ENCODE peak calls at places on chromosomes 4 and X, in nine cellular contexts. One of them, this sample, is unnamed.

GRCh38 chrX:153635788-153636668 is 11.0 kb upstream of the DUSP9 start:
- DNase-seq in GM12865: peak; percentile 19
- DNase-seq in right lobe of liver: no peak
- DNase-seq in body of pancreas: no peak
- DNase-seq in endodermal cell: peak; percentile 92
- DNase-seq in astrocyte of the spinal cord: no peak
- DNase-seq in heart right ventricle: no peak
- DNase-seq in Peyer's patch: no peak
- DNase-seq in A549: peak; percentile 69
- DNase-seq in this sample: peak; percentile 22

GRCh38 chr4:100576570-100576969 is 58.7 kb upstream of the EMCN start:
- DNase-seq in endodermal cell: no peak
- DNase-seq in astrocyte of the spinal cord: no peak
- DNase-seq in A549: no peak
- DNase-seq in Peyer's patch: no peak
- DNase-seq in right lobe of liver: no peak
- DNase-seq in heart right ventricle: no peak
- DNase-seq in GM12865: no peak
- DNase-seq in body of pancreas: no peak
- DNase-seq in this sample: no peak

GRCh38 chr4:663046-663437 is 11.0 kb downstream of the ATP5ME start:
- DNase-seq in heart right ventricle: no peak
- DNase-seq in astrocyte of the spinal cord: no peak
- DNase-seq in GM12865: no peak
- DNase-seq in endodermal cell: no peak
- DNase-seq in Peyer's patch: no peak
- DNase-seq in right lobe of liver: no peak
- DNase-seq in A549: no peak
- DNase-seq in body of pancreas: no peak
- DNase-seq in this sample: no peak

GRCh38 chr4:186149872-186150271 is 41.5 kb upstream of the CYP4V2 start:
- DNase-seq in endodermal cell: peak; percentile 96
- DNase-seq in heart right ventricle: peak; percentile 82
- DNase-seq in Peyer's patch: no peak
- DNase-seq in right lobe of liver: peak; percentile 70
- DNase-seq in body of pancreas: peak; percentile 47
- DNase-seq in GM12865: peak; percentile 31
- DNase-seq in astrocyte of the spinal cord: peak; percentile 12
- DNase-seq in A549: peak; percentile 53
- DNase-seq in this sample: no peak

GRCh38 chr4:82005153-82005552 is 368.6 kb downstream of the HNRNPD start:
- DNase-seq in right lobe of liver: no peak
- DNase-seq in endodermal cell: no peak
- DNase-seq in Peyer's patch: no peak
- DNase-seq in heart right ventricle: no peak
- DNase-seq in GM12865: no peak
- DNase-seq in astrocyte of the spinal cord: no peak
- DNase-seq in body of pancreas: no peak
- DNase-seq in A549: no peak
- DNase-seq in this sample: no peak

GRCh38 chr4:121980643-121981042 is 28.8 kb upstream of the TRPC3 start:
- DNase-seq in GM12865: no peak
- DNase-seq in Peyer's patch: no peak
- DNase-seq in body of pancreas: no peak
- DNase-seq in endodermal cell: no peak
- DNase-seq in A549: no peak
- DNase-seq in heart right ventricle: no peak
- DNase-seq in right lobe of liver: no peak
- DNase-seq in astrocyte of the spinal cord: no peak
- DNase-seq in this sample: peak; percentile 93

GRCh38 chrX:50448565-50448964 is 22.1 kb downstream of the DGKK start:
- DNase-seq in heart right ventricle: no peak
- DNase-seq in endodermal cell: peak; percentile 62
- DNase-seq in Peyer's patch: no peak
- DNase-seq in right lobe of liver: no peak
- DNase-seq in A549: peak; percentile 48
- DNase-seq in astrocyte of the spinal cord: no peak
- DNase-seq in GM12865: peak; percentile 10
- DNase-seq in body of pancreas: no peak
- DNase-seq in this sample: no peak

GRCh38 chrX:154354516-154354915 is 19.9 kb downstream of the FLNA start:
- DNase-seq in Peyer's patch: no peak
- DNase-seq in GM12865: no peak
- DNase-seq in body of pancreas: no peak
- DNase-seq in right lobe of liver: no peak
- DNase-seq in endodermal cell: no peak
- DNase-seq in A549: no peak
- DNase-seq in astrocyte of the spinal cord: no peak
- DNase-seq in heart right ventricle: no peak
- DNase-seq in this sample: no peak

GRCh38 chr4:102500371-102501175 is 586 bp upstream of the NFKB1 start:
- DNase-seq in endodermal cell: peak; percentile 79
- DNase-seq in A549: peak; percentile 37
- DNase-seq in right lobe of liver: peak; percentile 61
- DNase-seq in body of pancreas: peak; percentile 67
- DNase-seq in heart right ventricle: peak; percentile 68
- DNase-seq in astrocyte of the spinal cord: peak; percentile 51
- DNase-seq in Peyer's patch: peak; percentile 49
- DNase-seq in GM12865: peak; percentile 63
- DNase-seq in this sample: peak; percentile 73

GRCh38 chr4:150173854-150174398 is 95.7 kb downstream of the DCLK2 start:
- DNase-seq in astrocyte of the spinal cord: peak; percentile 45
- DNase-seq in endodermal cell: no peak
- DNase-seq in right lobe of liver: no peak
- DNase-seq in A549: no peak
- DNase-seq in body of pancreas: no peak
- DNase-seq in Peyer's patch: no peak
- DNase-seq in GM12865: no peak
- DNase-seq in heart right ventricle: peak; percentile 38
- DNase-seq in this sample: no peak

GRCh38 chr4:97867557-97868091 is 275.7 kb downstream of the STPG2 start:
- DNase-seq in GM12865: no peak
- DNase-seq in endodermal cell: no peak
- DNase-seq in heart right ventricle: no peak
- DNase-seq in right lobe of liver: no peak
- DNase-seq in astrocyte of the spinal cord: no peak
- DNase-seq in Peyer's patch: no peak
- DNase-seq in body of pancreas: no peak
- DNase-seq in A549: no peak
- DNase-seq in this sample: no peak

GRCh38 chr4:53830511-53830910 is 233.9 kb downstream of the CHIC2 start:
- DNase-seq in GM12865: no peak
- DNase-seq in right lobe of liver: no peak
- DNase-seq in A549: no peak
- DNase-seq in Peyer's patch: no peak
- DNase-seq in astrocyte of the spinal cord: no peak
- DNase-seq in body of pancreas: no peak
- DNase-seq in heart right ventricle: no peak
- DNase-seq in endodermal cell: no peak
- DNase-seq in this sample: no peak
- H3K4me3 ChIP-seq in GM12865: no peak overlapping the region
- H3K4me3 ChIP-seq in right lobe of liver: no peak overlapping the region
- H3K4me3 ChIP-seq in A549: no peak overlapping the region
- H3K4me3 ChIP-seq in Peyer's patch: no peak overlapping the region
- H3K4me3 ChIP-seq in astrocyte of the spinal cord: no peak overlapping the region
- H3K4me3 ChIP-seq in body of pancreas: no peak overlapping the region
- H3K4me3 ChIP-seq in heart right ventricle: no peak overlapping the region
- H3K4me3 ChIP-seq in endodermal cell: no peak overlapping the region
- H3K4me3 ChIP-seq in this sample: no peak overlapping the region

GRCh38 chr4:109801099-109801789 is 555 bp downstream of the CFI start:
- DNase-seq in right lobe of liver: no peak
- DNase-seq in heart right ventricle: no peak
- DNase-seq in A549: no peak
- DNase-seq in body of pancreas: no peak
- DNase-seq in astrocyte of the spinal cord: peak; percentile 18
- DNase-seq in Peyer's patch: no peak
- DNase-seq in endodermal cell: no peak
- DNase-seq in GM12865: no peak
- DNase-seq in this sample: no peak

GRCh38 chr4:109801895-109802319 is at the start of gene CFI:
- DNase-seq in astrocyte of the spinal cord: peak; percentile 86
- DNase-seq in right lobe of liver: no peak
- DNase-seq in GM12865: no peak
- DNase-seq in Peyer's patch: no peak
- DNase-seq in body of pancreas: no peak
- DNase-seq in endodermal cell: no peak
- DNase-seq in heart right ventricle: no peak
- DNase-seq in A549: no peak
- DNase-seq in this sample: no peak

GRCh38 chr4:109798866-109799265 is 2.9 kb downstream of the CFI start:
- DNase-seq in A549: no peak
- DNase-seq in astrocyte of the spinal cord: no peak
- DNase-seq in Peyer's patch: no peak
- DNase-seq in heart right ventricle: no peak
- DNase-seq in endodermal cell: no peak
- DNase-seq in GM12865: no peak
- DNase-seq in body of pancreas: no peak
- DNase-seq in right lobe of liver: no peak
- DNase-seq in this sample: no peak

GRCh38 chr4:109809657-109810056 is 5.9 kb upstream of the GAR1 start:
- DNase-seq in body of pancreas: no peak
- DNase-seq in GM12865: no peak
- DNase-seq in Peyer's patch: no peak
- DNase-seq in endodermal cell: no peak
- DNase-seq in A549: no peak
- DNase-seq in right lobe of liver: no peak
- DNase-seq in heart right ventricle: no peak
- DNase-seq in astrocyte of the spinal cord: no peak
- DNase-seq in this sample: no peak

DNA sequence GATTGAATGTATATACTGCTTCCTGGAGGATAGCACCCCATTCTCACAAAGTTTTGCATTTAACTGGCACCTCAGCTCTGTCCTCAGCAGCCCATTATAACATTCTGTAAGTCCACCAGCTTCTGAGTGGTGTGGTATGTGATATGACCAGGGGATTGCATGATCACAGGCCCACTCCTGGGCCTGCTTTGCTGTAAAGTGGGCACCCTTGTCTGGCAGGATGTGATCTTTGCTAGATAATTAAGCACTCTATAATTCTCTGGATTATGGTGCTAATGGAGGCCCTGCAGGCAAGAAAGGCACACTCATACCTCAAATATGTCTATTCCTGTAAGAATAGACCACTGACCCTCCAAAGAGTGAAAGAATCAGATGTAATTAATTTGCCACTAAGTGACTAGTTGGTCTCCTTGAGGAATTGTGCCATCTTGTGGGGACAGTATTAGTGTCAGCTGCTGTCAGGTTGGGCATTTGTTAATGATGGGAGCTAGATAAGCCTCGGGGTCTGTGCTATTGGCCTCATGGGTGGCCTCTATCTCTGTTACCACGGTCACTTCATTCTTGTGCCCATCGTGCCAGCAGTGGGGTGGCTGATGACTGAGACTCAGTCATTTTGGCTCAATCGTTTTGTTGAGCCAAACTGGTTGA is 2.2 kb upstream of the CFI start:
- DNase-seq in astrocyte of the spinal cord: peak; percentile 62
- DNase-seq in GM12865: peak; percentile 66
- DNase-seq in Peyer's patch: no peak
- DNase-seq in A549: peak; percentile 59
- DNase-seq in heart right ventricle: no peak
- DNase-seq in endodermal cell: peak; percentile 75
- DNase-seq in right lobe of liver: no peak
- DNase-seq in body of pancreas: peak; percentile 43
- DNase-seq in this sample: peak; percentile 64
- TF ChIP-seq CTCF in astrocyte of the spinal cord: peak; percentile 55
- TF ChIP-seq CTCF in GM12865: peak; percentile 51
- TF ChIP-seq CTCF in Peyer's patch: peak; percentile 39
- TF ChIP-seq CTCF in A549: peak; percentile 51
- TF ChIP-seq CTCF in heart right ventricle: peak; percentile 43
- TF ChIP-seq CTCF in endodermal cell: peak; percentile 75
- TF ChIP-seq CTCF in right lobe of liver: peak; percentile 67
- TF ChIP-seq CTCF in body of pancreas: peak; percentile 26
- TF ChIP-seq CTCF in this sample: peak; percentile 46

DNA sequence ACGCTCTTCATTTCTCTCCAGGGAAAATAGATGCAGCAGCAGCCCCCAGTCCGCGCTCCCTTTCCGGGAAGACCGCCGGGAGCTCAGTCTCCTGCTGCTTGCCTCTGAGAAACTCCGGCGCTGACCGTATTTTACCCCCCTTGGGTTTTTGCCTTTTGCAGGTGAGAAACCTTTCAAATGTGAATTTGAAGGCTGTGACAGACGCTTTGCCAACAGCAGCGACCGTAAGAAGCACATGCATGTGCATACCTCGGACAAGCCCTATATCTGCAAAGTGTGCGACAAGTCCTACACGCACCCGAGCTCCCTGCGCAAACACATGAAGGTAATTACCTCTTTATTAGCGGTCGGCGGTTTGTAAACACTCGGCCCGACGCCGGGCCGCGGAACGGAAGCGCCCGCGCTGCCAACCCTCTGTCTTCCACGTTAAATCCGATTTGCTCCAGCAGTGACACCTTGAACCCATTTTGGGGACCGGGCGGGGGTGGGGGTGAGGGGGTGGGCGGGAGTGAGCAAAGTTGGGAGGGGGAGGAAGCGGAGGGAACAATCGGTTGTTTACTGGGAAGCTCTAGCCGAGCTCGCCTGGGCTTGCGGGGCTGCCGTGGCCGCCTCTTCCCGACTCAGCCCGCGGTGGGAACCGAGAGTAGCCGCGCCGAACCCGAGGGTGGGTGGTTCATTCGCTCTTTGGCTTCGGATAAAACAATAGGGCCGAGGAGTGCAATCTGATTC is 3.0 kb downstream of the ZIC3 start:
- DNase-seq in astrocyte of the spinal cord: peak; percentile 14
- DNase-seq in A549: no peak
- DNase-seq in heart right ventricle: no peak
- DNase-seq in Peyer's patch: no peak
- DNase-seq in GM12865: no peak
- DNase-seq in endodermal cell: peak; percentile 69
- DNase-seq in body of pancreas: no peak
- DNase-seq in right lobe of liver: no peak
- DNase-seq in this sample: no peak
- H3K4me3 ChIP-seq in astrocyte of the spinal cord: peak overlapping the region; percentile 52
- H3K4me3 ChIP-seq in A549: no peak overlapping the region
- H3K4me3 ChIP-seq in heart right ventricle: no peak overlapping the region
- H3K4me3 ChIP-seq in Peyer's patch: no peak overlapping the region
- H3K4me3 ChIP-seq in GM12865: no peak overlapping the region
- H3K4me3 ChIP-seq in endodermal cell: peak overlapping the region; percentile 98
- H3K4me3 ChIP-seq in body of pancreas: no peak overlapping the region
- H3K4me3 ChIP-seq in right lobe of liver: no peak overlapping the region
- H3K4me3 ChIP-seq in this sample: no peak overlapping the region

DNA sequence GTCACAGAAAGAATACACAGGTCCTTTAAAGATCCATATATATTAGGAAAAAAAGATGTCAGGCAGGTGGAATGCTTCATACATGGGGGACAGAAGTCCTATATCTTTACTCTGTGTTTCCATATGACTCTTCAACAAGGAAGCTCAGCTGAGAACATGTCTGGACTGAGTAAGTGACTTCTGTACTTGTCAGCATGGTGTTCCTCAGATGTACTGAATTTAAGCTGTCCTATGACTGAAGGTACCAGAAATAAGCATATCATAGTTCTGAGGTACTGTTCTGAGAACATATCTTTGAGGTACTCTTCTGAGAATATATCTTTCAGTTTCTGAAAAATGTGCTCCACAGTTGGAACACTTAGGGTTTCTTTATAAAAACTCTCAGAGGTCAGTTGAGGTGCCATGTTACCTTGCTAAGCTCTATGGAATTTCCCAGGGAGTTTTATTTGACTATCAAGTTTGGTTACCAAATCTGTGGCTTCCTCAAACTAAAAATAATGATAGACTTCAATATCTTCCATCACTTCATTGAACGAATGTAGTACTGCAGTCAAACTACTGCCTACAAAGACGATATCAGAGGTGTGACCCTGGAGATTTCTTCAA is 597.2 kb upstream of the GNPDA2 start:
- DNase-seq in body of pancreas: no peak
- DNase-seq in right lobe of liver: no peak
- DNase-seq in endodermal cell: no peak
- DNase-seq in GM12865: peak; percentile 38
- DNase-seq in A549: no peak
- DNase-seq in astrocyte of the spinal cord: no peak
- DNase-seq in heart right ventricle: no peak
- DNase-seq in Peyer's patch: no peak
- DNase-seq in this sample: no peak
- TF ChIP-seq CTCF in body of pancreas: no peak
- TF ChIP-seq CTCF in right lobe of liver: no peak
- TF ChIP-seq CTCF in endodermal cell: no peak
- TF ChIP-seq CTCF in GM12865: no peak
- TF ChIP-seq CTCF in A549: no peak
- TF ChIP-seq CTCF in astrocyte of the spinal cord: no peak
- TF ChIP-seq CTCF in heart right ventricle: no peak
- TF ChIP-seq CTCF in Peyer's patch: no peak
- TF ChIP-seq CTCF in this sample: no peak

This sample was measured in foreskin fibroblast.